ENCODE peak calls at places on chromosomes 13 and 19, in nine cellular contexts. L, O, T, X, C, U, B, I and E are unnamed samples. For H3K9me3, the result is how much of the 10 kb centered on the place peaks cover.

GRCh38 chr13:24208314-24208713 is 47.8 kb downstream of the SPATA13 start:
- DNase-seq in L (no peak), O (no peak), T (no peak), X (peak), C (no peak), U (peak), B (no peak), I (no peak), E (no peak)

GRCh38 chr13:76791290-76791664 is 94.9 kb downstream of the KCTD12 start:
- DNase-seq in L (no peak), O (no peak), T (no peak), X (no peak), C (no peak), U (no peak), B (peak), I (no peak), E (no peak)

GRCh38 chr13:33262554-33262953 is 23.0 kb downstream of the STARD13 start:
- DNase-seq in L (no peak), O (no peak), T (no peak), X (no peak), C (no peak), U (no peak), B (no peak), I (no peak), E (no peak)

GRCh38 chr19:45767410-45767880 is 1.6 kb downstream of the SIX5 start:
- DNase-seq in L (peak), O (peak), T (peak), X (peak), C (no peak), U (peak), B (peak), I (peak), E (no peak)

GRCh38 chr13:113151745-113152707 is 6.4 kb upstream of the PROZ start:
- DNase-seq in L (peak), O (no peak), T (no peak), X (peak), C (no peak), U (no peak), B (no peak), I (no peak), E (no peak)

GRCh38 chr13:21676611-21677021 is 5.7 kb downstream of the FGF9 start:
- DNase-seq in L (no peak), O (peak), T (no peak), X (no peak), C (no peak), U (no peak), B (peak), I (no peak), E (no peak)

GRCh38 chr13:56907766-56908165 is 233.0 kb upstream of the PRR20A start:
- DNase-seq in L (no peak), O (no peak), T (no peak), X (no peak), C (no peak), U (no peak), B (no peak), I (no peak), E (no peak)

GRCh38 chr19:33740811-33741396 is 55.8 kb upstream of the KCTD15 start:
- DNase-seq in L (no peak), O (peak), T (no peak), X (peak), C (no peak), U (peak), B (peak), I (no peak), E (no peak)

GRCh38 chr13:44048326-44048725 is 168.6 kb downstream of the LACC1 start:
- DNase-seq in L (no peak), O (no peak), T (no peak), X (peak), C (no peak), U (no peak), B (no peak), I (no peak), E (no peak)

GRCh38 chr13:88086577-88086976 is 415.4 kb downstream of the SLITRK5 start:
- DNase-seq in L (no peak), O (no peak), T (no peak), X (peak), C (no peak), U (no peak), B (no peak), I (no peak), E (no peak)

GRCh38 chr13:110811751-110812110 is 98.2 kb downstream of the ING1 start:
- DNase-seq in L (no peak), O (no peak), T (no peak), X (no peak), C (no peak), U (no peak), B (no peak), I (no peak), E (no peak)

GRCh38 chr13:29428310-29428991 is 167.0 kb downstream of the SLC7A1 start:
- DNase-seq in L (no peak), O (peak), T (peak), X (no peak), C (no peak), U (no peak), B (peak), I (no peak), E (no peak)

GRCh38 chr19:55688422-55689218 is 13.6 kb downstream of the EPN1 start:
- DNase-seq in L (no peak), O (peak), T (peak), X (no peak), C (no peak), U (no peak), B (no peak), I (peak), E (no peak)

GRCh38 chr13:99133230-99133629 is 67.4 kb upstream of the UBAC2 start:
- DNase-seq in L (no peak), O (no peak), T (no peak), X (no peak), C (no peak), U (no peak), B (peak), I (no peak), E (no peak)

GRCh38 chr13:73983109-73983508 is 151.1 kb downstream of the KLF12 start:
- DNase-seq in L (no peak), O (no peak), T (no peak), X (no peak), C (no peak), U (no peak), B (no peak), I (no peak), E (no peak)

GRCh38 chr13:111469450-111469849 is 149.0 kb downstream of the TEX29 start:
- DNase-seq in L (no peak), O (no peak), T (no peak), X (no peak), C (no peak), U (no peak), B (no peak), I (no peak), E (no peak)

GRCh38 chr13:20826810-20827560 is 53.2 kb upstream of the EEF1AKMT1 start:
- DNase-seq in L (no peak), O (no peak), T (no peak), X (no peak), C (no peak), U (no peak), B (no peak), I (no peak), E (no peak)

GRCh38 chr13:75724742-75725504 is 88.8 kb downstream of the LMO7 start:
- DNase-seq in L (no peak), O (no peak), T (no peak), X (peak), C (no peak), U (peak), B (no peak), I (no peak), E (no peak)

GRCh38 chr13:80716610-80717081 is 375.7 kb upstream of the SPRY2 start:
- DNase-seq in L (no peak), O (no peak), T (peak), X (no peak), C (no peak), U (no peak), B (peak), I (no peak), E (no peak)

GRCh38 chr13:110925023-110925608 is 10.2 kb upstream of the ANKRD10 start:
- DNase-seq in L (no peak), O (no peak), T (no peak), X (no peak), C (no peak), U (no peak), B (peak), I (no peak), E (no peak)

GRCh38 chr13:99577934-99578917 is 77.0 kb downstream of the TM9SF2 start:
- DNase-seq in L (no peak), O (no peak), T (no peak), X (peak), C (no peak), U (peak), B (no peak), I (no peak), E (no peak)

GRCh38 chr13:114319441-114319871 is 5.2 kb downstream of the CHAMP1 start:
- DNase-seq in L (no peak), O (no peak), T (no peak), X (peak), C (no peak), U (no peak), B (no peak), I (no peak), E (no peak)

GRCh38 chr13:114315074-114315785 is 927 bp downstream of the CHAMP1 start:
- DNase-seq in L (no peak), O (no peak), T (no peak), X (no peak), C (no peak), U (no peak), B (no peak), I (no peak), E (no peak)

GRCh38 chr13:114321256-114321655 is 7.0 kb downstream of the CHAMP1 start:
- DNase-seq in L (no peak), O (no peak), T (no peak), X (no peak), C (no peak), U (no peak), B (no peak), I (no peak), E (no peak)

GRCh38 chr13:114320065-114320464 is 5.8 kb downstream of the CHAMP1 start:
- DNase-seq in L (no peak), O (no peak), T (no peak), X (no peak), C (no peak), U (no peak), B (no peak), I (no peak), E (no peak)

DNA sequence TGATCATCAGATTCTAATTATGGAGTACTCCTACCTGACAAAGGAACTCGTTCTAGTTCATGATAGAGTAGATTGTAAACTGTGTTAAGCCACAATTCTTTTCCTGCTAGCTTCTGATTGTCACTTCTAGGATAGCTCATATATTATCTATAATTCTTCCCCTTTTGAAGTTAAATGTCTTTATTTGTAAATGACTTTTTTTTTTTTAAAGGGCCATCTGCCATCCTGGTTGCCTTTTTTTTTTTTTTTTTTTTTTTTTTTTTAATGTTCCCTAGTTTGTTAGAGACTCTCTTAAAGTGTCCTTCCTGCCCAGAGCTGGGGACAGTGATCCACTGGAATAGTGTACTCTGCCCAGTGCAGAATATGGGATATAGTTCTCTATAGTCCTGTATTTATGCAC is 4.3 kb downstream of the CHAMP1 start:
- DNase-seq in L (no peak), O (no peak), T (no peak), X (no peak), C (no peak), U (no peak), B (no peak), I (no peak), E (no peak)
- H3K9me3 ChIP-seq in L (under half), O (under half), T (under half), X (under half), C (under half), U (under half), B (under half), I (under half), E (under half)

GRCh38 chr19:53195265-53195879 is 2.2 kb upstream of the ZNF665 start:
- DNase-seq in L (peak), O (peak), T (peak), X (peak), C (peak), U (peak), B (peak), I (peak), E (peak)
- H3K9me3 ChIP-seq in L (under half), O (half or more), T (under half), X (under half), C (under half), U (half or more), B (under half), I (under half), E (under half)

GRCh38 chr19:52034051-52034728 is 6.0 kb upstream of the ZNF614 start:
- DNase-seq in L (no peak), O (no peak), T (no peak), X (no peak), C (no peak), U (peak), B (no peak), I (no peak), E (no peak)

GRCh38 chr19:52028780-52029123 is 573 bp upstream of the ZNF614 start:
- DNase-seq in L (no peak), O (no peak), T (no peak), X (peak), C (no peak), U (no peak), B (no peak), I (no peak), E (no peak)

GRCh38 chr19:52028027-52028779 is at the start of gene ZNF614:
- DNase-seq in L (peak), O (peak), T (peak), X (peak), C (peak), U (peak), B (peak), I (peak), E (peak)
- H3K9me3 ChIP-seq in L (under half), O (half or more), T (under half), X (under half), C (half or more), U (half or more), B (under half), I (under half), E (half or more)

GRCh38 chr19:57620673-57621348 is 6.8 kb downstream of the ZNF134 start:
- DNase-seq in L (no peak), O (no peak), T (no peak), X (no peak), C (no peak), U (peak), B (no peak), I (no peak), E (no peak)

GRCh38 chr19:57623091-57623490 is 9.0 kb downstream of the ZNF134 start:
- DNase-seq in L (no peak), O (no peak), T (no peak), X (no peak), C (no peak), U (no peak), B (no peak), I (no peak), E (no peak)
- H3K9me3 ChIP-seq in L (under half), O (under half), T (half or more), X (half or more), C (half or more), U (half or more), B (under half), I (under half), E (half or more)

GRCh38 chr19:41543582-41543981 is 32.4 kb upstream of the CEACAM21 start:
- DNase-seq in L (no peak), O (no peak), T (no peak), X (no peak), C (no peak), U (no peak), B (no peak), I (no peak), E (no peak)

GRCh38 chr19:41540041-41540695 is 35.8 kb upstream of the CEACAM21 start:
- DNase-seq in L (no peak), O (no peak), T (no peak), X (no peak), C (no peak), U (no peak), B (no peak), I (no peak), E (no peak)

GRCh38 chr19:41542622-41543021 is 33.3 kb upstream of the CEACAM21 start:
- DNase-seq in L (no peak), O (no peak), T (no peak), X (no peak), C (no peak), U (no peak), B (no peak), I (no peak), E (no peak)

GRCh38 chr19:41545547-41545946 is 30.4 kb upstream of the CEACAM21 start:
- DNase-seq in L (no peak), O (no peak), T (no peak), X (no peak), C (no peak), U (no peak), B (no peak), I (no peak), E (no peak)

DNA sequence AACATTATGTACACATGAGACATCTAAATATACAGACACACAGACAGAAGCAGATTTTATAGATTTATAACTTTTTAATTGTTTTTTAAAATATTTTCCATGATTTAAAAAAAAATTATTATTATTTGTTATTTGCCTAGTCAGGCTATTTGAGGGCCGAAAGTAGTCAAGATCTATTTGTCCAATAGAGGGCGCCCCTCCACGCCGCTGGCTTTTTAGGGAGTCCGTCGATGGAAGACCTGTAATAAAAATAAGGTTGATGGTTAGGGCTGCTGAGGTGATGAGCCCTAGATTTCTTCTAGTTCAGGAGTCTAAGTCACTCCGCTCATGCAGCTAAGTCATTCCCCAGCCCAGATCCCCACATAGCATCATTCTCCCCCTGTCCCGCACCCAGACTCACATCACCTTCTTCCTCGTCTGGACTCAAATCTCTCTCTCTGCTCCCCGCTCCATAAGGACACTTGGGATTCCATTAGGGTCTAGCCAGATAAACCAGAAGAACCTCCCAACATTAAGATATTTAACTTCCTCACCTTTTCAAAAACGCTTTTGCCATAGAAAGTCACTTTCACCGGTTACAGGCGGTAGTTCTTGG is 33.9 kb upstream of the CEACAM21 start:
- DNase-seq in L (no peak), O (peak), T (peak), X (peak), C (peak), U (peak), B (peak), I (peak), E (peak)
- H3K9me3 ChIP-seq in L (under half), O (under half), T (under half), X (under half), C (under half), U (under half), B (under half), I (under half), E (under half)

DNA sequence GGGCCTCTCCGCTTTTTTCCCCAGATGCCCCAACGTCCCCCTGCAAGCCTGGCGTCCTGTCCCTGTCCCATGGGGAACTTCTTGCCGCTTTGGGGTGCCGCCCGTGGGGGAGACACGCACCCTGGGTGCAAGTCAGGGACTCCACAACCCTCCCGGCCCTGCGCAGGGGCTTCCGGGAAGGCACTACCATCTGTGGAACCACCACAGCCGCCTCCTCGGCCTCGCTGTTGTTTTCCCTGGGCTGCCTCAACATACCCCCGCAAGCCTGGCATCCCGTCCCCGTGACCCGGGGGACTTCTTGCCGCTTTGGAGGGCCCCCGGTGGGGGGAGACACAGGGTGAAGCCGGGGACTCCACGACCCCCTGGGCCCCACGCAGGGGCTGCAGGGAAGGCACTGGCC is 238.4 kb downstream of the TUBA3C start:
- DNase-seq in L (no peak), O (no peak), T (peak), X (no peak), C (no peak), U (no peak), B (no peak), I (no peak), E (no peak)
- H3K9me3 ChIP-seq in L (under half), O (under half), T (under half), X (under half), C (under half), U (under half), B (under half), I (under half), E (under half)

GRCh38 chr19:54549224-54549623 is 24.4 kb upstream of the LILRA2 start:
- DNase-seq in L (no peak), O (no peak), T (no peak), X (no peak), C (no peak), U (no peak), B (no peak), I (no peak), E (no peak)

GRCh38 chr19:54552913-54553310 is 20.7 kb upstream of the LILRA2 start:
- DNase-seq in L (no peak), O (no peak), T (no peak), X (no peak), C (no peak), U (no peak), B (no peak), I (no peak), E (no peak)

GRCh38 chr19:54551950-54552912 is 21.4 kb upstream of the LILRA2 start:
- DNase-seq in L (peak), O (no peak), T (peak), X (no peak), C (no peak), U (no peak), B (no peak), I (peak), E (no peak)

GRCh38 chr19:54548806-54549205 is 24.8 kb upstream of the LILRA2 start:
- DNase-seq in L (no peak), O (no peak), T (no peak), X (no peak), C (no peak), U (no peak), B (no peak), I (no peak), E (no peak)

GRCh38 chr19:54551293-54551692 is 22.3 kb upstream of the LILRA2 start:
- DNase-seq in L (no peak), O (no peak), T (no peak), X (no peak), C (peak), U (no peak), B (no peak), I (no peak), E (no peak)
- H3K9me3 ChIP-seq in L (under half), O (under half), T (under half), X (under half), C (under half), U (under half), B (under half), I (under half), E (under half)

GRCh38 chr19:15628236-15629002 is 12.3 kb upstream of the CYP4F3 start:
- DNase-seq in L (no peak), O (no peak), T (no peak), X (no peak), C (no peak), U (no peak), B (no peak), I (no peak), E (no peak)
- H3K9me3 ChIP-seq in L (under half), O (under half), T (under half), X (under half), C (under half), U (under half), B (under half), I (under half), E (under half)

DNA sequence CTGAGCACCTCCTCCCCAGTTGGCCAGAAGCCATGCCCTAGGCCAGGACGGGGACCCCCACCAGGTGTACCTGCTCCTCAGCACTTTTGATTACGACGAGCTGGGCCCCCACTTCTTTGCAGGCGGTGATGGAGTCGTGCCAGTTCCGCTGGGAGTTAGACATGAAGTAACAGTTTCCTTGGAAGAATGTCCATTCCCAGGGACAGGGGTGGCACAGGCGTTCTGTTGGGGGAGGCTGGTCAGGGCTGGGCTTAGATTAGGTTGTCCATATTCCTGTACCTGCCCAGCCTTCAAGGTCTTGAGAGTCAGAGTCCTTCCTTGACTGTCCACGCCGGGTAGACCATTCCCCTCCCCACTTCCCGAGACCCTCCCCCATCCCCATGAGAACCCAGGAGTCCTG is 2.5 kb downstream of the CD209 start:
- DNase-seq in L (no peak), O (no peak), T (no peak), X (no peak), C (no peak), U (no peak), B (no peak), I (no peak), E (no peak)
- H3K9me3 ChIP-seq in L (under half), O (under half), T (under half), X (under half), C (under half), U (under half), B (under half), I (under half), E (under half)